ENCODE peak calls at places on chromosome 19, in six cellular contexts. B, M, J, A, I and P are unnamed samples.

GRCh38 chr19:31270897-31271568 is 78.2 kb downstream of the TSHZ3 start:
- DNase-seq in I (no peak), J (no peak), A (peak; percentile 6), B (no peak), M (no peak), P (no peak)

GRCh38 chr19:7907122-7907521 is 3.4 kb downstream of the MAP2K7 start:
- DNase-seq in M (peak; percentile 77), J (no peak), A (no peak), B (no peak), I (no peak), P (no peak)

GRCh38 chr19:27858981-27859581 is 1353.9 kb downstream of the UQCRFS1 start:
- DNase-seq in J (no peak), M (no peak), A (no peak), I (no peak), B (no peak), P (no peak)

GRCh38 chr19:28563964-28564914 is 648.7 kb downstream of the UQCRFS1 start:
- DNase-seq in B (no peak), J (no peak), A (no peak), M (no peak), I (no peak), P (no peak)

GRCh38 chr19:19615086-19615485 is 3.4 kb downstream of the PBX4 start:
- DNase-seq in I (no peak), M (peak; percentile 1), J (peak; percentile 25), A (no peak), B (no peak), P (no peak)

GRCh38 chr19:5321851-5322681 is 18.5 kb downstream of the PTPRS start:
- DNase-seq in A (no peak), I (no peak), M (peak; percentile 54), B (no peak), J (no peak), P (peak; percentile 53)

GRCh38 chr19:29006057-29006735 is 206.8 kb downstream of the UQCRFS1 start:
- DNase-seq in B (no peak), M (no peak), A (no peak), I (no peak), J (no peak), P (no peak)

GRCh38 chr19:51140441-51140840 is 1.7 kb upstream of the SIGLEC7 start:
- DNase-seq in B (no peak), I (no peak), M (no peak), J (no peak), A (no peak), P (no peak)

GRCh38 chr19:47497073-47497766 is 13.2 kb upstream of the KPTN start:
- DNase-seq in A (no peak), M (peak; percentile 65), I (no peak), J (no peak), B (no peak), P (no peak)

GRCh38 chr19:46065486-46065885 is 24.7 kb upstream of the IGFL4 start:
- DNase-seq in A (no peak), J (peak; percentile 19), M (no peak), I (no peak), B (no peak), P (no peak)

GRCh38 chr19:20357921-20358320 is 190.9 kb downstream of the ZNF486 start:
- DNase-seq in B (no peak), A (no peak), I (no peak), M (no peak), J (no peak), P (no peak)

GRCh38 chr19:37695144-37695899 is 24.2 kb downstream of the ZNF607 start:
- DNase-seq in M (no peak), A (no peak), B (no peak), J (no peak), I (no peak), P (no peak)

GRCh38 chr19:32720216-32720935 is 809 bp downstream of the TDRD12 start:
- DNase-seq in A (no peak), I (no peak), J (no peak), B (no peak), M (no peak), P (no peak)

GRCh38 chr19:11949201-11949600 is 15.6 kb upstream of the ZNF763 start:
- DNase-seq in A (no peak), I (no peak), M (no peak), B (no peak), J (peak; percentile 12), P (peak; percentile 51)

GRCh38 chr19:45078390-45079062 is 534 bp upstream of the GEMIN7 start:
- DNase-seq in I (no peak), B (no peak), M (no peak), A (no peak), J (no peak), P (no peak)

GRCh38 chr19:45186509-45187334 is 8.1 kb downstream of the BLOC1S3 start:
- DNase-seq in B (no peak), I (no peak), J (no peak), A (no peak), M (no peak), P (no peak)

GRCh38 chr19:17213334-17213733 is 1.8 kb upstream of the USE1 start:
- DNase-seq in B (no peak), A (no peak), I (no peak), M (no peak), J (no peak), P (no peak)

GRCh38 chr19:17216058-17216670 is 1.0 kb downstream of the USE1 start:
- DNase-seq in J (no peak), B (no peak), I (no peak), A (no peak), M (peak; percentile 75), P (no peak)

GRCh38 chr19:17211547-17212446 is 3.4 kb upstream of the USE1 start:
- DNase-seq in A (no peak), B (no peak), I (no peak), M (peak; percentile 77), J (no peak), P (no peak)

GRCh38 chr19:17215125-17215971 is at the start of gene USE1:
- DNase-seq in I (peak; percentile 90), B (peak; percentile 90), M (peak; percentile 95), J (peak; percentile 92), A (peak; percentile 89), P (peak; percentile 97)

GRCh38 chr19:17214531-17215124 is 529 bp upstream of the USE1 start:
- DNase-seq in J (no peak), A (no peak), B (no peak), I (no peak), M (no peak), P (no peak)
- H3K4me1 ChIP-seq in J (peaks cover 13% of the 10 kb centered on the region), A (peaks cover 9% of the 10 kb centered on the region), B (no peaks in the 10 kb centered on the region), I (peaks cover 18% of the 10 kb centered on the region), M (peaks cover 13% of the 10 kb centered on the region), P (peaks cover 20% of the 10 kb centered on the region)

GRCh38 chr19:2883686-2884439 is 16.7 kb downstream of the ZNF556 start:
- DNase-seq in A (no peak), M (no peak), B (no peak), I (no peak), J (no peak), P (peak; percentile 71)

GRCh38 chr19:2887391-2887914 is 13.3 kb upstream of the ZNF57 start:
- DNase-seq in M (no peak), I (peak; percentile 39), J (peak; percentile 64), A (no peak), B (no peak), P (peak; percentile 80)

GRCh38 chr19:2885736-2886135 is 15.0 kb upstream of the ZNF57 start:
- DNase-seq in B (no peak), I (no peak), M (no peak), A (no peak), J (no peak), P (no peak)

DNA sequence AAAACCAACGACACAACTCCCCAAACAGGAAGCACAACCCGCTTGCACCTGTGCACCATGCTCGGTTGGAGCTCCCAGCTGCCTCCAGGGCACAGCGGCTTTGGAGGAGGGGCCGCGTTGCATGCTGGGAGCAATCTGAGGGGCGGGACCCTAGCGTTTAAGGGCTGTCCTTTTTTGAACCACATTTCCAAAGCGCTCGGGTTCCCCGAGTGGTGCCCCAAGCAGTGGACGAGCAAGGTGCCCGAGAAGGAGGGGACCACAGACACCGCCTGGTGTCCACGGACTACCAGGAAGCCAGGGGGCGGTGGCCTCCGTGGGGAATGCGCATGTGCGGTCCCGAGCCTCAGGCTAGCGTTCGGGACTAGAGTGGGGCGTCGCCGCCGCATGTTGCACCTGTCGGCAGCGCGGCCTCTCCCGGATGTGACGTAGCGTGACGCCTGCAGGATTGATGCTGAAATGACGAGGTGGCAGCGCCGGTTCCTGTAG is 11.9 kb upstream of the ZNF57 start:
- DNase-seq in M (peak; percentile 80), J (no peak), I (peak; percentile 59), A (peak; percentile 94), B (peak; percentile 33), P (no peak)
- H3K27me3 ChIP-seq in M (no peaks in the 10 kb centered on the region), J (no peaks in the 10 kb centered on the region), I (no peaks in the 10 kb centered on the region), A (no peaks in the 10 kb centered on the region), B (no peaks in the 10 kb centered on the region), P (no peaks in the 10 kb centered on the region)

DNA sequence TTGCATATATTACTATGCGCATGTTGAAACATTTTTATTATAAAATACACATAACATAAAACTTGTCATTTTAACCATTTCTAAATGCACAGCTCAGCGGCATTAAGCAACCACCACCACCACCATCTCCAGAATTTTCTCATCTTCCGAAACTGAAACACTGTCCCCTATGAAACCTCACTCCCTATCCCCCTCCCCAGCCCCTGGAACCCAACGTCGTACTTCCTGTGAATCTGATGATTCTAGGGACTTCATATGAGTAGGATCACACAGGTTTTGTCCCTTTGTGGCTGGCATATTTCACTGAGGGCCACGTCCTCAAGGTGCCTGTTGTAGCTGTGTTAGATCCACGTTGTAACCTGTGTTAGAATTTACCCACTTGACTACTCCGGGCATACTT is 716 bp upstream of the MAP2K2 start:
- DNase-seq in B (no peak), I (no peak), J (no peak), A (no peak), M (no peak), P (no peak)
- H3K4me3 ChIP-seq in B (peak overlapping the region; percentile 68), I (peak overlapping the region; percentile 62), J (no peak overlapping the region), A (peak overlapping the region; percentile 98), M (peak overlapping the region; percentile 55), P (peak overlapping the region; percentile 86)

GRCh38 chr19:10747271-10747670 is 29.4 kb downstream of the DNM2 start:
- DNase-seq in J (no peak), B (no peak), M (no peak), A (no peak), I (no peak), P (no peak)
- H3K4me1 ChIP-seq in J (peaks cover 49% of the 10 kb centered on the region), B (peaks cover 29% of the 10 kb centered on the region), M (peaks cover 49% of the 10 kb centered on the region), A (no peaks in the 10 kb centered on the region), I (peaks cover 19% of the 10 kb centered on the region), P (no peaks in the 10 kb centered on the region)

GRCh38 chr19:13869324-13869723 is 7.6 kb upstream of the NANOS3 start:
- DNase-seq in I (no peak), B (no peak), J (no peak), M (no peak), A (no peak), P (no peak)
- H3K27me3 ChIP-seq in I (peaks cover 13% of the 10 kb centered on the region), B (no peaks in the 10 kb centered on the region), J (no peaks in the 10 kb centered on the region), M (peaks cover 22% of the 10 kb centered on the region), A (no peaks in the 10 kb centered on the region), P (no peaks in the 10 kb centered on the region)

GRCh38 chr19:39065928-39066327 is 18.2 kb upstream of the ACP7 start:
- DNase-seq in M (no peak), B (no peak), I (no peak), A (no peak), J (no peak), P (no peak)
- H3K4me3 ChIP-seq in M (no peak overlapping the region), B (no peak overlapping the region), I (no peak overlapping the region), A (no peak overlapping the region), J (no peak overlapping the region), P (no peak overlapping the region)